ENCODE peak calls at places on chromosome 2, in six cellular contexts. L, Y, B, O, E and J are unnamed samples.

GRCh38 chr2:234555616-234556249 is 58.9 kb upstream of the ARL4C start:
- DNase-seq in L (no peak), Y (peak), B (no peak), O (no peak), E (no peak), J (peak)

GRCh38 chr2:24885221-24886113 is 34.6 kb downstream of the ADCY3 start:
- DNase-seq in L (no peak), Y (no peak), B (no peak), O (no peak), E (peak), J (no peak)

GRCh38 chr2:54725343-54726099 is 2.1 kb downstream of the EML6 start:
- DNase-seq in L (no peak), Y (no peak), B (no peak), O (no peak), E (no peak), J (no peak)

GRCh38 chr2:223758131-223758840 is 79.1 kb downstream of the AP1S3 start:
- DNase-seq in L (no peak), Y (no peak), B (no peak), O (no peak), E (no peak), J (no peak)

GRCh38 chr2:23563673-23564617 is 179.0 kb downstream of the KLHL29 start:
- DNase-seq in L (no peak), Y (peak), B (peak), O (peak), E (peak), J (no peak)

GRCh38 chr2:11753886-11754704 is 7.7 kb downstream of the LPIN1 start:
- DNase-seq in L (no peak), Y (peak), B (peak), O (peak), E (peak), J (peak)

GRCh38 chr2:230602562-230603230 is 109.9 kb upstream of the CAB39 start:
- DNase-seq in L (no peak), Y (no peak), B (no peak), O (no peak), E (no peak), J (no peak)

GRCh38 chr2:234373060-234373459 is 123.8 kb downstream of the ARL4C start:
- DNase-seq in L (no peak), Y (no peak), B (no peak), O (no peak), E (no peak), J (no peak)

GRCh38 chr2:55887906-55888625 is 35.5 kb downstream of the EFEMP1 start:
- DNase-seq in L (no peak), Y (peak), B (no peak), O (no peak), E (peak), J (peak)

GRCh38 chr2:53786371-53787254 is at the start of the genes ASB3 and ERLEC1:
- DNase-seq in L (peak), Y (peak), B (peak), O (peak), E (peak), J (peak)

GRCh38 chr2:151156431-151156830 is 105.2 kb downstream of the RBM43 start:
- DNase-seq in L (no peak), Y (peak), B (no peak), O (no peak), E (no peak), J (no peak)

GRCh38 chr2:186486651-186487647 is 889 bp downstream of the ZC3H15 start:
- DNase-seq in L (no peak), Y (peak), B (no peak), O (no peak), E (peak), J (peak)

DNA sequence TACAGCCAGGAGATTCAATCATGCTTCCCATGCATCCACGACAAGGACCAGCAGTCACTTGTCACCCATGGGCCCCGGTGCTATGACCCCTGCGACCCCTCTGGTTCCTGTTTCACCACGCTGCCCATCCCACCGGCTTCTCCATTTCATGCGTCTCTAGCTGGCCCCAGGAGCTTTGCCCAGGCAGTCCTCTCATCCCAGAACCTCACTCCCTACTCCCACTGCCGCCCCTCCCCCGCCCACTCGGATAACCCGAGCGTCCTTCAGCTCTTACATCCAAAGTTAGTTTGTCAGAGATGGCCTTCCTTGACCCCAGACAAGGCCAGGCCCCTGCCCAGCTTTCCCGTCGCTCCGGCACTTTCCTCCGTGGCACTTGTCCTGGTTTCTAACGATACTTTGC is 222.5 kb downstream of the TFCP2L1 start:
- DNase-seq in L (no peak), Y (no peak), B (no peak), O (no peak), E (no peak), J (no peak)
- TF ChIP-seq CTCF in L (no peak), Y (no peak), B (no peak), O (no peak), E (no peak), J (no peak)

DNA sequence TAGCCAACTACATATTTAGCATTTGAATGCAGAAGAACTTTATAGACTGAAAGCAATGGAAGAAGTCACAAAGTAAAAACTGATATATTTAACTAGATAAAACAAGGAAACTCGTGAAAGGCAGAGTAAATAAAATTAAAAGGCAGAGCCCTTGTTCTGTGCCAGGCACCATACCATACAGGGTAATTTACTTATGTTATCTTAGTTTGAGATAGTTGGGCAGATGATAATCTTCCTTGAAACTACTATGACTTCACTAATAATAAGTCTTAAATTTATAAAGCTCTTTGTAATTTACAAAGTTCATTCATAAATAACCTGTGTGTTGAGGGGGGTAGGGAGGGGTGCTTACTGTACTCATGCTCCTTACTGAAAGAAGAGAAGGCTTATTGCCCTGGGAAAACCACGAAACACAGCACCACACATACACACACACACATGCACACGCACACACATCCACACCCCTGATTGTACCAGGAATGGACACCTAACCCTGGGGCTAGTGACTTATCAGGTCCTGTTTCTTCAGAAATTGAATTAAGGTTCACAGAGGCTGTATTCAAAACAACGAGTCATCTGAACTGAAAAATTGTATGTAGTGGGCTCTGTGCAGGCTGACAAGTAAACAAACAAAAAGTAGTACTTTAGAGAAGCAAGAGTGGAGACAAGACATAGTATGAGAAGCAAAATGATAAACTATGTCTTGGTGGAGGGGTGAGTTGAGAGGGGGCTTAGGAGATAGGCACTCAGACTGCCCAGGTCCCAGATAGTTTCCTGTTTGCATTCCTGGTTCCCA is 38.1 kb downstream of the AGFG1 start:
- DNase-seq in L (no peak), Y (peak), B (no peak), O (no peak), E (peak), J (peak)
- H3K9ac ChIP-seq in L (no peak), Y (no peak), B (no peak), O (no peak), E (no peak), J (no peak)

DNA sequence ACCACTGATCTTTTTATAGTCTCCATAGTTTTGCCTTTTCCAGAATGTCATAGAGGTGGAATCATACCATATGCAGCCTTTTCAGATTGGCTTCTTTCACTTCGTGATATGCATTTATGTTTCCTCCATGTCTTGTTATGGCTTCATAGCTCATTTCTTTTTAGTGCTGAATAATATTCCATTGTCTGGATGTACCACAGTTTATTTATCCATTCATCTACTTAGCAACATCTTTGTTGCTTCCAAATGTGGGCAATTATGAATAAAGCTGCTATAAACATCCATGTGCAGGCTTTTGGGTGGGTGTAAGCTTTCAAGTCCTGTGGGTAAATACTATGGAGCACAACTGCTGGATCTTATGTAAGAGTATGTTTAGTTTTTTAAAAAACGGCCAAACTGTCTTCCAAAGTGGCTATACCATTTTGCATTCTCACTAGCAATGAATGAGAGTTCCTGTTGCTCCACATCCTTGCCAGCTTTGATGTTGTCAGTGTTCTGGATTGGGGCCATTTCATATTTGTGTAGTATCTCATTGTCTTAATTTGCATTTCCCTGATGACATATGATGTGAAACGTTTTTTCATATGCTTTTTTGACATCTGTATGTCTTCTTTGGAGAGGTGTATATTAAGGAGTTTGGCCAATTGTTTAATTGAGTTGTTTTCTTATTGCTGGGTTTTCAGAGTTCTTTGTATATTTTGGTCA is 20.6 kb downstream of the STPG4 start:
- DNase-seq in L (no peak), Y (no peak), B (no peak), O (no peak), E (no peak), J (peak)
- TF ChIP-seq CTCF in L (no peak), Y (no peak), B (no peak), O (no peak), E (no peak), J (no peak)

DNA sequence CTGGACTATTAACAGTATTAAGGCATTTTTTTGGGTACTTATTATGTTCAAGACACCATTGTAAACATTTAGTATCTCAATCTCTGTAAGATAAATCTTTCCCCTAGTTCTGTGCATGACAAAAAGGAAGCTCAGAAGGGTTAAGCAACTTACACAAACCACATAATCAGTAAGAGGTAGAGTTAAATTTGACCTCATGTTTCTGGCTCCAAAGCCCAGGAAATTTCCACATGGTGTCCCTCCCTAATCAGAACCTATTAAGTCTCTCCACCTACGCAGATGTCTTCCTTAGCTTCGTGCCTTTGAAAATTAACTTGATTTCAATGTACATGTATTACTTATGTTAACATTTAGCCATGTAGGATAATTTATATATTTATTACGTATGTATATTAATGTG is 2.0 kb downstream of the MFSD6 start:
- DNase-seq in L (no peak), Y (no peak), B (no peak), O (no peak), E (no peak), J (no peak)
- H3K9ac ChIP-seq in L (no peak), Y (no peak), B (no peak), O (no peak), E (no peak), J (no peak)

GRCh38 chr2:71675296-71675695 is 221.9 kb downstream of the DYSF start:
- DNase-seq in L (no peak), Y (no peak), B (peak), O (peak), E (no peak), J (no peak)
- TF ChIP-seq CTCF in L (peak), Y (no peak), B (no peak), O (no peak), E (no peak), J (no peak)

GRCh38 chr2:8678731-8679566 is 2.9 kb upstream of the ID2 start:
- DNase-seq in L (peak), Y (peak), B (peak), O (peak), E (peak), J (peak)

GRCh38 chr2:8679567-8679826 is 2.4 kb upstream of the ID2 start:
- DNase-seq in L (no peak), Y (no peak), B (no peak), O (no peak), E (no peak), J (no peak)

GRCh38 chr2:8676915-8677645 is 4.8 kb upstream of the ID2 start:
- DNase-seq in L (no peak), Y (no peak), B (no peak), O (peak), E (peak), J (peak)

GRCh38 chr2:8676191-8676914 is 5.5 kb upstream of the ID2 start:
- DNase-seq in L (no peak), Y (peak), B (peak), O (peak), E (peak), J (peak)

DNA sequence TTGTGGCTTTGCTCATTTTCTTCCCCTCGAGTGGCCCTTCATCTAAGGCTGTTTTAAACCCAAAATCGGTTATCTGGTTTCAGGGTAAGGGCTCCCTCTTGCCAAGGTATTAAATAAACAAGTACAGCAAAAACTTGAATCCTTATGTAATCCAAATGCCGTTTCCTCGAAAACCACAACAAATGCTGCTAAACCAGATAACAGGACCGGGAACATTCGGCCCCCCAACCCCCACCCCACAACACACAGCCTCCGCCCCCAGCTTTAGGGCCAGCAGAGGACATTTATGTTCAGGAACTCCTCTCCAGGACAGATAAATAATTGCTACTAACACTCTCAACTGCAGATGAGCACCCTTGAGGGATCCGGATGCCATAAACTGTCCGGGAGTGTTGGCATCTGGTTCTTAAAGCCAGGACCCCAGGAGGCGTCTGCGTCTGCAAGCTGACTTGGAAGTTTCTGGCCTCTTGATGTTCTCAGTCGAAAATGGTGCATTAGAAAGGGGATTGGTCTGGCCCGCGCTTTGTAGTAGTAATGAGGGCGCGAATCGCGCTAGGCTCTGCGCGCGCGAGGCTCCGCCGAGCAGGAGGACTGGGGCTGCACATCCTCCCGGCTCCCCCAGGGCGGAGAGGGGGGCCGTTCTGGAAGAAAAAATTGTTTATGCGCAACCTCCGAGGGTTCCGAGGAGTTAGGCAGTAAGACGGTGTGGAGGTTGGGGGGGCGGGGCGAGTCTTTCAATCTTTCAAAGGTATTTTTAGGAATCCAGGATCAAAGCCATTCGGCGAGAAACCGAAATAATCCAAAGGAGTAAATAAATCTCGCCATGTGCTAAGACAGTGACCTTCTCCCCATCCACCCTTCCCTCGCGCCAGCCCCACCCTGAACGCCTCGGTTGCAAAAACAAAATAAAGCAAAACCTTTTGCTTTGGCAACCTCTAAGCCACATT is 3.9 kb upstream of the ID2 start:
- DNase-seq in L (no peak), Y (peak), B (peak), O (peak), E (peak), J (peak)
- H3K9ac ChIP-seq in L (peak), Y (peak), B (peak), O (peak), E (peak), J (peak)